ENCODE peak calls at places on chromosomes 3 and 15, in five cellular contexts. F is hepatocyte, W is psoas muscle, E is spleen, B is heart left ventricle. O is an unnamed sample. For H3K4me1, the result is how much of the 10 kb centered on the place peaks cover.

GRCh38 chr3:30199096-30199734 is 407.2 kb upstream of the TGFBR2 start:
- DNase-seq in F (peak), B (peak), E (peak), W (peak), O (no peak)

GRCh38 chr3:174614046-174614445 is 245.1 kb upstream of the NAALADL2 start:
- DNase-seq in B (no peak), W (no peak), E (no peak), F (peak), O (no peak)

GRCh38 chr3:31092748-31093607 is 198.5 kb upstream of the GADL1 start:
- DNase-seq in F (no peak), E (no peak), B (peak), W (no peak), O (no peak)

GRCh38 chr3:133575121-133575520 is 1.6 kb downstream of the CDV3 start:
- DNase-seq in B (no peak), E (no peak), F (no peak), W (no peak), O (no peak)

GRCh38 chr15:95304116-95304873 is 1026.2 kb upstream of the NR2F2 start:
- DNase-seq in W (no peak), F (peak), B (no peak), E (no peak), O (no peak)

GRCh38 chr3:190497809-190498208 is 16.1 kb upstream of the IL1RAP start:
- DNase-seq in B (peak), W (no peak), E (no peak), F (no peak), O (no peak)

GRCh38 chr3:9727041-9727595 is 4.4 kb upstream of the BRPF1 start:
- DNase-seq in F (no peak), B (no peak), E (no peak), W (no peak), O (no peak)

GRCh38 chr15:78211189-78211921 is 23.0 kb downstream of the ACSBG1 start:
- DNase-seq in W (no peak), E (peak), B (no peak), F (no peak), O (peak)

GRCh38 chr15:68710536-68710935 is 110.2 kb downstream of the ANP32A start:
- DNase-seq in B (no peak), F (no peak), W (no peak), E (no peak), O (peak)

GRCh38 chr3:45064512-45065372 is 38.6 kb downstream of the CLEC3B start:
- DNase-seq in F (no peak), B (peak), W (no peak), E (no peak), O (no peak)
- H3K4me3 ChIP-seq in F (no peak), B (no peak), W (no peak), E (no peak), O (no peak)

GRCh38 chr3:13520326-13520880 is 28.5 kb upstream of the FBLN2 start:
- DNase-seq in F (no peak), E (peak), W (peak), B (no peak), O (no peak)
- H3K4me1 ChIP-seq in F (under half), E (under half), W (under half), B (under half), O (under half)

GRCh38 chr3:15798533-15799245 is 910 bp upstream of the ANKRD28 start:
- DNase-seq in W (no peak), B (no peak), E (no peak), F (no peak), O (no peak)

GRCh38 chr3:15796331-15796730 is 1.4 kb downstream of the ANKRD28 start:
- DNase-seq in E (no peak), B (no peak), F (no peak), W (no peak), O (no peak)

GRCh38 chr3:15796771-15797599 is 794 bp downstream of the ANKRD28 start:
- DNase-seq in F (peak), B (no peak), W (no peak), E (no peak), O (no peak)

GRCh38 chr3:15795563-15796308 is 2.0 kb downstream of the ANKRD28 start:
- DNase-seq in F (no peak), W (no peak), B (no peak), E (no peak), O (no peak)

GRCh38 chr3:15797600-15798303 is at the start of gene ANKRD28:
- DNase-seq in F (peak), W (no peak), E (no peak), B (no peak), O (no peak)
- TF ChIP-seq CTCF in F (peak), W (peak), E (no peak), B (peak), O (peak)

GRCh38 chr3:195257454-195258448 is 13.2 kb downstream of the XXYLT1 start:
- DNase-seq in E (peak), B (no peak), W (no peak), F (no peak), O (peak)
- H3K4me3 ChIP-seq in E (no peak), B (no peak), W (no peak), F (no peak), O (no peak)